ENCODE peak calls at places on chromosomes 13 and 19, in five cellular contexts. One of them, this sample, is unnamed.

GRCh38 chr19:11560404-11560988 is 1.5 kb upstream of the ELOF1 start:
- DNase-seq in fibroblast of lung: peak
- DNase-seq in choroid plexus epithelial cell: peak
- DNase-seq in AG04450: peak
- DNase-seq in left lung: no peak
- DNase-seq in this sample: peak

GRCh38 chr19:51697169-51697776 is 4.1 kb downstream of the SPACA6 start:
- DNase-seq in fibroblast of lung: no peak
- DNase-seq in choroid plexus epithelial cell: no peak
- DNase-seq in AG04450: no peak
- DNase-seq in left lung: no peak
- DNase-seq in this sample: no peak

GRCh38 chr13:26051231-26052135 is at the start of gene SHISA2:
- DNase-seq in fibroblast of lung: peak
- DNase-seq in choroid plexus epithelial cell: peak
- DNase-seq in AG04450: no peak
- DNase-seq in left lung: peak
- DNase-seq in this sample: peak

GRCh38 chr19:15584541-15585115 is 30.4 kb upstream of the CYP4F8 start:
- DNase-seq in fibroblast of lung: peak
- DNase-seq in choroid plexus epithelial cell: peak
- DNase-seq in AG04450: peak
- DNase-seq in left lung: peak
- DNase-seq in this sample: peak

GRCh38 chr19:7700128-7700470 is 1.8 kb downstream of the FCER2 start:
- DNase-seq in fibroblast of lung: no peak
- DNase-seq in choroid plexus epithelial cell: no peak
- DNase-seq in AG04450: no peak
- DNase-seq in left lung: no peak
- DNase-seq in this sample: no peak

GRCh38 chr19:48311384-48311783 is 14.0 kb upstream of the EMP3 start:
- DNase-seq in fibroblast of lung: no peak
- DNase-seq in choroid plexus epithelial cell: no peak
- DNase-seq in AG04450: no peak
- DNase-seq in left lung: no peak
- DNase-seq in this sample: no peak

GRCh38 chr19:7844405-7844804 is 14.4 kb downstream of the EVI5L start:
- DNase-seq in fibroblast of lung: no peak
- DNase-seq in choroid plexus epithelial cell: no peak
- DNase-seq in AG04450: no peak
- DNase-seq in left lung: peak
- DNase-seq in this sample: no peak

GRCh38 chr13:30125422-30126073 is 181.8 kb downstream of the KATNAL1 start:
- DNase-seq in fibroblast of lung: peak
- DNase-seq in choroid plexus epithelial cell: peak
- DNase-seq in AG04450: peak
- DNase-seq in left lung: no peak
- DNase-seq in this sample: peak

GRCh38 chr19:15286688-15287355 is 45.5 kb downstream of the BRD4 start:
- DNase-seq in fibroblast of lung: no peak
- DNase-seq in choroid plexus epithelial cell: no peak
- DNase-seq in AG04450: no peak
- DNase-seq in left lung: no peak
- DNase-seq in this sample: no peak

GRCh38 chr13:32016631-32017030 is 14.9 kb upstream of the FRY start:
- DNase-seq in fibroblast of lung: no peak
- DNase-seq in choroid plexus epithelial cell: no peak
- DNase-seq in AG04450: no peak
- DNase-seq in left lung: no peak
- DNase-seq in this sample: no peak

GRCh38 chr13:100600915-100601314 is 12.3 kb upstream of the GGACT start:
- DNase-seq in fibroblast of lung: no peak
- DNase-seq in choroid plexus epithelial cell: peak
- DNase-seq in AG04450: no peak
- DNase-seq in left lung: no peak
- DNase-seq in this sample: no peak

GRCh38 chr19:44883962-44884361 is 7.1 kb upstream of the TOMM40 start:
- DNase-seq in fibroblast of lung: no peak
- DNase-seq in choroid plexus epithelial cell: peak
- DNase-seq in AG04450: no peak
- DNase-seq in left lung: no peak
- DNase-seq in this sample: no peak

GRCh38 chr19:54152878-54153524 is 6.5 kb downstream of the LENG1 start:
- DNase-seq in fibroblast of lung: no peak
- DNase-seq in choroid plexus epithelial cell: peak
- DNase-seq in AG04450: no peak
- DNase-seq in left lung: no peak
- DNase-seq in this sample: no peak

GRCh38 chr19:40461669-40462221 is 3.8 kb downstream of the BLVRB start:
- DNase-seq in fibroblast of lung: no peak
- DNase-seq in choroid plexus epithelial cell: no peak
- DNase-seq in AG04450: no peak
- DNase-seq in left lung: no peak
- DNase-seq in this sample: no peak

GRCh38 chr19:38210458-38210987 is 13.5 kb downstream of the DPF1 start:
- DNase-seq in fibroblast of lung: peak
- DNase-seq in choroid plexus epithelial cell: peak
- DNase-seq in AG04450: no peak
- DNase-seq in left lung: no peak
- DNase-seq in this sample: peak

GRCh38 chr19:38201731-38202130 is 22.3 kb downstream of the DPF1 start:
- DNase-seq in fibroblast of lung: no peak
- DNase-seq in choroid plexus epithelial cell: no peak
- DNase-seq in AG04450: no peak
- DNase-seq in left lung: no peak
- DNase-seq in this sample: no peak

GRCh38 chr13:83819611-83820010 is 62.7 kb downstream of the SLITRK1 start:
- DNase-seq in fibroblast of lung: peak
- DNase-seq in choroid plexus epithelial cell: peak
- DNase-seq in AG04450: no peak
- DNase-seq in left lung: no peak
- DNase-seq in this sample: peak

GRCh38 chr13:20131057-20131832 is 29.6 kb downstream of the GJA3 start:
- DNase-seq in fibroblast of lung: no peak
- DNase-seq in choroid plexus epithelial cell: no peak
- DNase-seq in AG04450: no peak
- DNase-seq in left lung: no peak
- DNase-seq in this sample: no peak

GRCh38 chr13:44191103-44191502 is 182.5 kb upstream of the SERP2 start:
- DNase-seq in fibroblast of lung: no peak
- DNase-seq in choroid plexus epithelial cell: no peak
- DNase-seq in AG04450: no peak
- DNase-seq in left lung: no peak
- DNase-seq in this sample: no peak

GRCh38 chr13:51584731-51585191 is 499 bp downstream of the WDFY2 start:
- DNase-seq in fibroblast of lung: peak
- DNase-seq in choroid plexus epithelial cell: peak
- DNase-seq in AG04450: no peak
- DNase-seq in left lung: peak
- DNase-seq in this sample: peak
- TF ChIP-seq CTCF in fibroblast of lung: no peak
- TF ChIP-seq CTCF in choroid plexus epithelial cell: peak
- TF ChIP-seq CTCF in AG04450: peak
- TF ChIP-seq CTCF in left lung: no peak
- TF ChIP-seq CTCF in this sample: peak

GRCh38 chr13:99227909-99228688 is 27.4 kb downstream of the UBAC2 start:
- DNase-seq in fibroblast of lung: no peak
- DNase-seq in choroid plexus epithelial cell: no peak
- DNase-seq in AG04450: no peak
- DNase-seq in left lung: no peak
- DNase-seq in this sample: no peak
- H3K4me3 ChIP-seq in fibroblast of lung: no peak
- H3K4me3 ChIP-seq in choroid plexus epithelial cell: no peak
- H3K4me3 ChIP-seq in AG04450: no peak
- H3K4me3 ChIP-seq in left lung: no peak
- H3K4me3 ChIP-seq in this sample: no peak

GRCh38 chr13:33228645-33229445 is 56.7 kb downstream of the STARD13 start:
- DNase-seq in fibroblast of lung: peak
- DNase-seq in choroid plexus epithelial cell: peak
- DNase-seq in AG04450: no peak
- DNase-seq in left lung: no peak
- DNase-seq in this sample: peak
- TF ChIP-seq CTCF in fibroblast of lung: peak
- TF ChIP-seq CTCF in choroid plexus epithelial cell: peak
- TF ChIP-seq CTCF in AG04450: peak
- TF ChIP-seq CTCF in left lung: peak
- TF ChIP-seq CTCF in this sample: peak

GRCh38 chr19:35042954-35043604 is 1.6 kb downstream of the HPN start:
- DNase-seq in fibroblast of lung: no peak
- DNase-seq in choroid plexus epithelial cell: no peak
- DNase-seq in AG04450: no peak
- DNase-seq in left lung: peak
- DNase-seq in this sample: no peak

GRCh38 chr19:35041548-35042055 is at the start of gene HPN:
- DNase-seq in fibroblast of lung: no peak
- DNase-seq in choroid plexus epithelial cell: no peak
- DNase-seq in AG04450: no peak
- DNase-seq in left lung: peak
- DNase-seq in this sample: no peak

GRCh38 chr19:35040826-35041547 is 534 bp upstream of the HPN start:
- DNase-seq in fibroblast of lung: peak
- DNase-seq in choroid plexus epithelial cell: peak
- DNase-seq in AG04450: no peak
- DNase-seq in left lung: peak
- DNase-seq in this sample: no peak

GRCh38 chr19:35043906-35044305 is 2.4 kb downstream of the HPN start:
- DNase-seq in fibroblast of lung: no peak
- DNase-seq in choroid plexus epithelial cell: no peak
- DNase-seq in AG04450: no peak
- DNase-seq in left lung: peak
- DNase-seq in this sample: no peak

GRCh38 chr19:35042056-35042730 is 672 bp downstream of the HPN start:
- DNase-seq in fibroblast of lung: no peak
- DNase-seq in choroid plexus epithelial cell: no peak
- DNase-seq in AG04450: no peak
- DNase-seq in left lung: peak
- DNase-seq in this sample: no peak
- H3K4me3 ChIP-seq in fibroblast of lung: no peak
- H3K4me3 ChIP-seq in choroid plexus epithelial cell: no peak
- H3K4me3 ChIP-seq in AG04450: no peak
- H3K4me3 ChIP-seq in left lung: no peak
- H3K4me3 ChIP-seq in this sample: no peak

GRCh38 chr13:96958286-96958891 is 35.9 kb downstream of the OXGR1 start:
- DNase-seq in fibroblast of lung: peak
- DNase-seq in choroid plexus epithelial cell: peak
- DNase-seq in AG04450: no peak
- DNase-seq in left lung: no peak
- DNase-seq in this sample: peak
- TF ChIP-seq CTCF in fibroblast of lung: peak
- TF ChIP-seq CTCF in choroid plexus epithelial cell: peak
- TF ChIP-seq CTCF in AG04450: peak
- TF ChIP-seq CTCF in left lung: peak
- TF ChIP-seq CTCF in this sample: peak